ENCODE peak calls at places on chromosomes 4 and X, in four cellular contexts. W is foreskin fibroblast, V is cardiac muscle cell, Q is psoas muscle. T is an unnamed sample.

GRCh38 chrX:29024813-29025342 is 437.6 kb downstream of the IL1RAPL1 start:
- DNase-seq in W (no peak), V (peak; percentile 35), Q (no peak), T (no peak)

GRCh38 chr4:109816082-109816442 is 500 bp downstream of the GAR1 start:
- DNase-seq in W (no peak), V (no peak), Q (peak; percentile 50), T (no peak)

GRCh38 chrX:1581132-1581531 is 10.3 kb upstream of the AKAP17A start:
- DNase-seq in W (no peak), V (peak; percentile 54), Q (no peak), T (no peak)

GRCh38 chrX:39995457-39995856 is 102.3 kb downstream of the BCOR start:
- DNase-seq in W (no peak), V (no peak), Q (no peak), T (no peak)

GRCh38 chr4:91111556-91111955 is 984.4 kb downstream of the CCSER1 start:
- DNase-seq in W (no peak), V (no peak), Q (no peak), T (no peak)

GRCh38 chrX:9912341-9912740 is 54.8 kb upstream of the CLDN34 start:
- DNase-seq in W (no peak), V (peak; percentile 37), Q (no peak), T (no peak)

GRCh38 chr4:128524311-128524710 is 236.7 kb upstream of the PGRMC2 start:
- DNase-seq in W (peak; percentile 69), V (peak; percentile 86), Q (no peak), T (no peak)

GRCh38 chr4:13524504-13525243 is 19.6 kb downstream of the NKX3-2 start:
- DNase-seq in W (peak; percentile 38), V (peak; percentile 51), Q (no peak), T (no peak)

GRCh38 chr4:173529505-173530325 is at the start of gene HAND2:
- DNase-seq in W (peak; percentile 81), V (peak; percentile 93), Q (peak; percentile 48), T (no peak)

GRCh38 chrX:123993326-123993725 is 31.8 kb downstream of the STAG2 start:
- DNase-seq in W (peak; percentile 64), V (peak; percentile 57), Q (no peak), T (peak; percentile 4)

GRCh38 chr4:57424231-57424897 is 314.2 kb upstream of the IGFBP7 start:
- DNase-seq in W (no peak), V (peak; percentile 72), Q (no peak), T (no peak)

GRCh38 chrX:132591719-132592275 is 103.0 kb upstream of the MBNL3 start:
- DNase-seq in W (no peak), V (no peak), Q (no peak), T (no peak)

GRCh38 chrX:97685753-97686152 is 802.0 kb downstream of the RPA4 start:
- DNase-seq in W (peak; percentile 5), V (peak; percentile 59), Q (no peak), T (no peak)

GRCh38 chr4:90745176-90745575 is 618.0 kb downstream of the CCSER1 start:
- DNase-seq in W (no peak), V (no peak), Q (no peak), T (no peak)

GRCh38 chr4:48739560-48740019 is 40.5 kb downstream of the FRYL start:
- DNase-seq in W (no peak), V (peak; percentile 42), Q (no peak), T (no peak)

GRCh38 chr4:90174622-90175023 is 47.4 kb downstream of the CCSER1 start:
- DNase-seq in W (no peak), V (no peak), Q (no peak), T (no peak)

GRCh38 chr4:176077561-176077960 is 11.9 kb downstream of the WDR17 start:
- DNase-seq in W (no peak), V (no peak), Q (no peak), T (no peak)

GRCh38 chr4:139951051-139951450 is 202.9 kb downstream of the MAML3 start:
- DNase-seq in W (no peak), V (peak; percentile 56), Q (no peak), T (no peak)

GRCh38 chr4:37453361-37454262 is 209.1 kb downstream of the NWD2 start:
- DNase-seq in W (peak; percentile 3), V (peak; percentile 46), Q (peak; percentile 60), T (no peak)

GRCh38 chr4:145307763-145308430 is 127.5 kb upstream of the OTUD4 start:
- DNase-seq in W (no peak), V (no peak), Q (no peak), T (no peak)

GRCh38 chr4:155322782-155323181 is 54.0 kb downstream of the MAP9 start:
- DNase-seq in W (no peak), V (no peak), Q (no peak), T (no peak)
- H3K4me3 ChIP-seq in W (no peak overlapping the region), V (no peak overlapping the region), Q (no peak overlapping the region), T (no peak overlapping the region)

DNA sequence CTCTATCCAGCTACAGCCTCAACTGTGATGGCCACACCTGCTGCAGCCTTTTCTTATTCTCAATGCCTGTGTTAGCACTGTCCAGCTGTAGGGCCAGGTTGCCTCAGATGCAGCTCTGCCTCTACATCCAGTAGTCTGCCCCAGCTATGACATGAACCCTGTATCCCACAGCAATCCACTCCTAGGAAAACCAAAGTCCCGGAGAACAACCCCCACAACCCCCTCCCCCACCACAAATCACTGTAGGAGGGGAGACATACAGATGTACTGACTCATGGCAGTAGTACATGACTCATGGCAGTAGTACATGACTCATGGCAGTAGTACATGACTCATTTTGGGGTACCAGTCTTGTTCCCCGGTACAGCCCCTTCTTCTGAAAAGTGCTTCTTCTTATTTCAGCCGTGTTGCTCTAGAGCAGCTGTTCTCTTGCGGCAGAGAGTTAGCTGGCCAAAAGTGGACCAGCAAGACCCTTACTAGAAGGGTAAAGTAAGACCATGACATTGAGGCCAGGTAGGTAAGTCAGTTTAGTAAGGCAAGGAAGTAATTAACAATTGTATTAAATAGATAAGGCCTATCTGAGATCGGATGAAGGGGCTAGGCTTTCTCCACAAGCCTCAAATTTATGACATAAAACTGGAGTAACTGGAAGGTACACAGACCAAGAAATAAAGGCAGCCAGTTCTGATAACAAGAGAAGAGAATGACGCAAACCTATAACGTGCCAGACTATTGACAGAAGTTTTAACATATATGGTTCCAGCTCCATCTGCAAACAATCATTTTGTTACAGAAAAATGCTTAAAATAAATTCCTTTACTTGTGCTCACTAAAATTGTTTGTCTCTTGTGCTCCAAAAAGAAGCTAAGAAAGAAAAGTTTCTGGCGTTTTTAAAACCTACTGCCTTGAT is 221.4 kb downstream of the TACR3 start:
- DNase-seq in W (peak; percentile 60), V (peak; percentile 45), Q (no peak), T (no peak)
- TF ChIP-seq CTCF in W (no peak), V (no peak), Q (no peak), T (no peak)

GRCh38 chr4:15233626-15234025 is 194.2 kb upstream of the C1QTNF7 start:
- DNase-seq in W (peak; percentile 45), V (no peak), Q (no peak), T (no peak)
- H3K4me3 ChIP-seq in W (no peak overlapping the region), V (no peak overlapping the region), Q (no peak overlapping the region), T (no peak overlapping the region)

GRCh38 chr4:25815586-25815985 is 47.2 kb downstream of the SEL1L3 start:
- DNase-seq in W (no peak), V (peak; percentile 86), Q (no peak), T (no peak)
- TF ChIP-seq CTCF in W (no peak), V (no peak), Q (no peak), T (no peak)

T was measured in AG04450.